ENCODE peak calls at places on chromosomes 11 and 22, in seven cellular contexts. One of them, this sample, is unnamed.

GRCh38 chr11:123429851-123430735 is at the start of gene GRAMD1B:
- DNase-seq in testis: peak
- DNase-seq in HT1080: peak
- DNase-seq in GM12865: peak
- DNase-seq in neuronal stem cell: peak
- DNase-seq in stimulated activated CD4-positive, alpha-beta T cell treated with anti-CD3 and anti-CD28 coated beads, Interleukin-2, amount 100 ng/mL, for 24 hours: peak
- DNase-seq in stimulated activated CD8-positive, alpha-beta memory T cell treated with anti-CD3 and anti-CD28 coated beads, Interleukin-15, amount 100 ng/mL, for 1 hour: peak
- DNase-seq in this sample: peak

GRCh38 chr11:130070109-130070828 is 575 bp downstream of the APLP2 start:
- DNase-seq in testis: peak
- DNase-seq in HT1080: peak
- DNase-seq in GM12865: peak
- DNase-seq in neuronal stem cell: no peak
- DNase-seq in stimulated activated CD4-positive, alpha-beta T cell treated with anti-CD3 and anti-CD28 coated beads, Interleukin-2, amount 100 ng/mL, for 24 hours: peak
- DNase-seq in stimulated activated CD8-positive, alpha-beta memory T cell treated with anti-CD3 and anti-CD28 coated beads, Interleukin-15, amount 100 ng/mL, for 1 hour: peak
- DNase-seq in this sample: peak

GRCh38 chr11:64908766-64909165 is 8.2 kb downstream of the ATG2A start:
- DNase-seq in testis: no peak
- DNase-seq in HT1080: no peak
- DNase-seq in GM12865: no peak
- DNase-seq in neuronal stem cell: no peak
- DNase-seq in stimulated activated CD4-positive, alpha-beta T cell treated with anti-CD3 and anti-CD28 coated beads, Interleukin-2, amount 100 ng/mL, for 24 hours: no peak
- DNase-seq in stimulated activated CD8-positive, alpha-beta memory T cell treated with anti-CD3 and anti-CD28 coated beads, Interleukin-15, amount 100 ng/mL, for 1 hour: no peak
- DNase-seq in this sample: no peak

GRCh38 chr22:18096823-18097222 is 13.8 kb upstream of the TUBA8 start:
- DNase-seq in testis: no peak
- DNase-seq in HT1080: no peak
- DNase-seq in GM12865: peak
- DNase-seq in neuronal stem cell: no peak
- DNase-seq in stimulated activated CD4-positive, alpha-beta T cell treated with anti-CD3 and anti-CD28 coated beads, Interleukin-2, amount 100 ng/mL, for 24 hours: no peak
- DNase-seq in stimulated activated CD8-positive, alpha-beta memory T cell treated with anti-CD3 and anti-CD28 coated beads, Interleukin-15, amount 100 ng/mL, for 1 hour: no peak
- DNase-seq in this sample: no peak

GRCh38 chr11:79173615-79174014 is 267.2 kb downstream of the TENM4 start:
- DNase-seq in testis: peak
- DNase-seq in HT1080: peak
- DNase-seq in GM12865: no peak
- DNase-seq in neuronal stem cell: no peak
- DNase-seq in stimulated activated CD4-positive, alpha-beta T cell treated with anti-CD3 and anti-CD28 coated beads, Interleukin-2, amount 100 ng/mL, for 24 hours: no peak
- DNase-seq in stimulated activated CD8-positive, alpha-beta memory T cell treated with anti-CD3 and anti-CD28 coated beads, Interleukin-15, amount 100 ng/mL, for 1 hour: no peak
- DNase-seq in this sample: no peak

GRCh38 chr11:27613670-27613950 is 86.6 kb downstream of the BDNF start:
- DNase-seq in testis: no peak
- DNase-seq in HT1080: no peak
- DNase-seq in GM12865: no peak
- DNase-seq in neuronal stem cell: no peak
- DNase-seq in stimulated activated CD4-positive, alpha-beta T cell treated with anti-CD3 and anti-CD28 coated beads, Interleukin-2, amount 100 ng/mL, for 24 hours: no peak
- DNase-seq in stimulated activated CD8-positive, alpha-beta memory T cell treated with anti-CD3 and anti-CD28 coated beads, Interleukin-15, amount 100 ng/mL, for 1 hour: no peak
- DNase-seq in this sample: no peak

GRCh38 chr11:109421981-109422590 is at the start of gene C11orf87:
- DNase-seq in testis: no peak
- DNase-seq in HT1080: no peak
- DNase-seq in GM12865: no peak
- DNase-seq in neuronal stem cell: peak
- DNase-seq in stimulated activated CD4-positive, alpha-beta T cell treated with anti-CD3 and anti-CD28 coated beads, Interleukin-2, amount 100 ng/mL, for 24 hours: no peak
- DNase-seq in stimulated activated CD8-positive, alpha-beta memory T cell treated with anti-CD3 and anti-CD28 coated beads, Interleukin-15, amount 100 ng/mL, for 1 hour: no peak
- DNase-seq in this sample: no peak

GRCh38 chr11:114060402-114061052 is 1.0 kb downstream of the ZBTB16 start:
- DNase-seq in testis: no peak
- DNase-seq in HT1080: no peak
- DNase-seq in GM12865: no peak
- DNase-seq in neuronal stem cell: peak
- DNase-seq in stimulated activated CD4-positive, alpha-beta T cell treated with anti-CD3 and anti-CD28 coated beads, Interleukin-2, amount 100 ng/mL, for 24 hours: no peak
- DNase-seq in stimulated activated CD8-positive, alpha-beta memory T cell treated with anti-CD3 and anti-CD28 coated beads, Interleukin-15, amount 100 ng/mL, for 1 hour: no peak
- DNase-seq in this sample: no peak

GRCh38 chr11:129115652-129116585 is 76.2 kb downstream of the ARHGAP32 start:
- DNase-seq in testis: no peak
- DNase-seq in HT1080: peak
- DNase-seq in GM12865: no peak
- DNase-seq in neuronal stem cell: no peak
- DNase-seq in stimulated activated CD4-positive, alpha-beta T cell treated with anti-CD3 and anti-CD28 coated beads, Interleukin-2, amount 100 ng/mL, for 24 hours: no peak
- DNase-seq in stimulated activated CD8-positive, alpha-beta memory T cell treated with anti-CD3 and anti-CD28 coated beads, Interleukin-15, amount 100 ng/mL, for 1 hour: no peak
- DNase-seq in this sample: no peak

GRCh38 chr22:20211409-20211996 is 56.6 kb downstream of the RTN4R start:
- DNase-seq in testis: no peak
- DNase-seq in HT1080: no peak
- DNase-seq in GM12865: no peak
- DNase-seq in neuronal stem cell: no peak
- DNase-seq in stimulated activated CD4-positive, alpha-beta T cell treated with anti-CD3 and anti-CD28 coated beads, Interleukin-2, amount 100 ng/mL, for 24 hours: no peak
- DNase-seq in stimulated activated CD8-positive, alpha-beta memory T cell treated with anti-CD3 and anti-CD28 coated beads, Interleukin-15, amount 100 ng/mL, for 1 hour: no peak
- DNase-seq in this sample: no peak

GRCh38 chr11:114400222-114400973 is at the start of the genes C11orf71 and RBM7:
- DNase-seq in testis: peak
- DNase-seq in HT1080: peak
- DNase-seq in GM12865: peak
- DNase-seq in neuronal stem cell: peak
- DNase-seq in stimulated activated CD4-positive, alpha-beta T cell treated with anti-CD3 and anti-CD28 coated beads, Interleukin-2, amount 100 ng/mL, for 24 hours: peak
- DNase-seq in stimulated activated CD8-positive, alpha-beta memory T cell treated with anti-CD3 and anti-CD28 coated beads, Interleukin-15, amount 100 ng/mL, for 1 hour: peak
- DNase-seq in this sample: peak

GRCh38 chr11:86547727-86548126 is 124.7 kb downstream of the ME3 start:
- DNase-seq in testis: no peak
- DNase-seq in HT1080: no peak
- DNase-seq in GM12865: no peak
- DNase-seq in neuronal stem cell: no peak
- DNase-seq in stimulated activated CD4-positive, alpha-beta T cell treated with anti-CD3 and anti-CD28 coated beads, Interleukin-2, amount 100 ng/mL, for 24 hours: no peak
- DNase-seq in stimulated activated CD8-positive, alpha-beta memory T cell treated with anti-CD3 and anti-CD28 coated beads, Interleukin-15, amount 100 ng/mL, for 1 hour: no peak
- DNase-seq in this sample: no peak

GRCh38 chr11:110373061-110373702 is 56.6 kb upstream of the FDX1 start:
- DNase-seq in testis: no peak
- DNase-seq in HT1080: peak
- DNase-seq in GM12865: peak
- DNase-seq in neuronal stem cell: no peak
- DNase-seq in stimulated activated CD4-positive, alpha-beta T cell treated with anti-CD3 and anti-CD28 coated beads, Interleukin-2, amount 100 ng/mL, for 24 hours: no peak
- DNase-seq in stimulated activated CD8-positive, alpha-beta memory T cell treated with anti-CD3 and anti-CD28 coated beads, Interleukin-15, amount 100 ng/mL, for 1 hour: no peak
- DNase-seq in this sample: no peak

GRCh38 chr22:23504522-23504921 is 75.6 kb downstream of the IGLL1 start:
- DNase-seq in testis: peak
- DNase-seq in HT1080: no peak
- DNase-seq in GM12865: no peak
- DNase-seq in neuronal stem cell: no peak
- DNase-seq in stimulated activated CD4-positive, alpha-beta T cell treated with anti-CD3 and anti-CD28 coated beads, Interleukin-2, amount 100 ng/mL, for 24 hours: no peak
- DNase-seq in stimulated activated CD8-positive, alpha-beta memory T cell treated with anti-CD3 and anti-CD28 coated beads, Interleukin-15, amount 100 ng/mL, for 1 hour: no peak
- DNase-seq in this sample: no peak

GRCh38 chr22:46656856-46657654 is 36.9 kb downstream of the GRAMD4 start:
- DNase-seq in testis: no peak
- DNase-seq in HT1080: no peak
- DNase-seq in GM12865: no peak
- DNase-seq in neuronal stem cell: no peak
- DNase-seq in stimulated activated CD4-positive, alpha-beta T cell treated with anti-CD3 and anti-CD28 coated beads, Interleukin-2, amount 100 ng/mL, for 24 hours: no peak
- DNase-seq in stimulated activated CD8-positive, alpha-beta memory T cell treated with anti-CD3 and anti-CD28 coated beads, Interleukin-15, amount 100 ng/mL, for 1 hour: no peak
- DNase-seq in this sample: no peak